ENCODE peak calls at places on chromosomes 11 and 22, in seven cellular contexts. G is stomach, N is heart left ventricle, B is esophagus squamous epithelium, Y is A549, U is adrenal gland, K is upper lobe of left lung. J is an unnamed sample.

GRCh38 chr11:117076941-117077659 is 21.1 kb downstream of the SIK3 start:
- DNase-seq in N (no peak), U (peak), G (no peak), K (no peak), B (no peak), Y (no peak), J (no peak)

GRCh38 chr11:118175031-118175531 is 1.4 kb downstream of the SCN2B start:
- DNase-seq in G (no peak), U (no peak), K (no peak), Y (no peak), B (no peak), N (no peak), J (no peak)

GRCh38 chr11:35077709-35078695 is 61.0 kb upstream of the CD44 start:
- DNase-seq in Y (peak), N (no peak), B (no peak), U (no peak), K (no peak), G (no peak), J (no peak)

GRCh38 chr11:110373061-110373702 is 56.6 kb upstream of the FDX1 start:
- DNase-seq in U (peak), B (no peak), G (no peak), Y (no peak), K (no peak), N (no peak), J (no peak)

GRCh38 chr11:12480401-12480800 is 103.0 kb downstream of the PARVA start:
- DNase-seq in N (no peak), Y (no peak), B (no peak), G (no peak), K (no peak), U (no peak), J (no peak)

GRCh38 chr11:64359712-64360402 is 895 bp downstream of the RPS6KA4 start:
- DNase-seq in B (no peak), U (no peak), N (no peak), Y (no peak), K (peak), G (peak), J (no peak)

GRCh38 chr22:19691721-19692341 is 22.5 kb upstream of the SEPTIN5 start:
- DNase-seq in U (no peak), G (no peak), B (no peak), N (no peak), K (no peak), Y (peak), J (no peak)

GRCh38 chr11:119015054-119015611 is 3.0 kb downstream of the RPS25 start:
- DNase-seq in G (no peak), K (no peak), B (no peak), N (no peak), Y (no peak), U (no peak), J (no peak)

GRCh38 chr11:121595717-121596156 is 143.0 kb upstream of the SORL1-AS1 start:
- DNase-seq in G (no peak), U (no peak), K (peak), Y (peak), B (no peak), N (no peak), J (peak)

GRCh38 chr11:8867856-8868705 is 42.9 kb upstream of the AKIP1 start:
- DNase-seq in Y (no peak), B (no peak), K (no peak), U (no peak), G (no peak), N (no peak), J (no peak)

GRCh38 chr11:114610984-114611944 is 15.7 kb upstream of the NXPE4 start:
- DNase-seq in K (no peak), G (no peak), Y (no peak), B (no peak), N (no peak), U (peak), J (no peak)

GRCh38 chr11:126879516-126879915 is 121.1 kb downstream of the KIRREL3 start:
- DNase-seq in B (no peak), U (no peak), K (no peak), G (no peak), N (no peak), Y (no peak), J (no peak)

GRCh38 chr11:103898577-103899336 is 137.7 kb upstream of the DDI1 start:
- DNase-seq in B (no peak), N (no peak), Y (no peak), G (no peak), U (no peak), K (no peak), J (no peak)

GRCh38 chr22:23386245-23386631 is 193.9 kb downstream of the IGLL1 start:
- DNase-seq in G (no peak), U (no peak), B (no peak), K (no peak), N (no peak), Y (no peak), J (no peak)

GRCh38 chr11:119251114-119251513 is 45.0 kb downstream of the CBL start:
- DNase-seq in K (no peak), N (no peak), Y (no peak), B (no peak), G (no peak), U (no peak), J (no peak)

GRCh38 chr11:62708423-62709261 is 1.2 kb downstream of the GNG3 start:
- DNase-seq in K (peak), G (peak), Y (no peak), U (no peak), N (no peak), B (no peak), J (peak)

GRCh38 chr22:25334091-25334490 is 114.7 kb downstream of the CRYBB2 start:
- DNase-seq in N (peak), K (no peak), B (no peak), G (peak), U (peak), Y (no peak), J (no peak)

GRCh38 chr11:1826552-1827094 is 8.2 kb upstream of the SYT8 start:
- DNase-seq in Y (peak), K (peak), U (peak), G (peak), B (no peak), N (no peak), J (peak)

GRCh38 chr22:17917490-17917983 is 106.8 kb downstream of the MICAL3 start:
- DNase-seq in G (no peak), U (no peak), B (no peak), K (no peak), Y (no peak), N (no peak), J (no peak)

GRCh38 chr22:48004936-48005335 is 1242.5 kb downstream of the TBC1D22A start:
- DNase-seq in Y (no peak), B (no peak), N (no peak), U (no peak), G (no peak), K (no peak), J (no peak)

GRCh38 chr22:49936018-49936972 is 17.9 kb downstream of the CRELD2 start:
- DNase-seq in U (peak), Y (no peak), G (peak), B (peak), K (peak), N (peak), J (peak)

GRCh38 chr11:73530109-73530508 is 67.8 kb downstream of the FAM168A start:
- DNase-seq in N (no peak), G (no peak), U (no peak), B (no peak), K (no peak), Y (no peak), J (no peak)

GRCh38 chr11:19988598-19988997 is 171.7 kb downstream of the DBX1 start:
- DNase-seq in N (no peak), K (peak), U (no peak), G (no peak), Y (no peak), B (no peak), J (peak)

GRCh38 chr22:43753718-43754117 is 58.4 kb downstream of the EFCAB6 start:
- DNase-seq in N (no peak), B (no peak), K (no peak), G (no peak), U (no peak), Y (no peak), J (no peak)

GRCh38 chr22:46050451-46050845 is 73.5 kb upstream of the WNT7B start:
- DNase-seq in G (no peak), N (no peak), B (no peak), K (peak), Y (no peak), U (peak), J (no peak)

GRCh38 chr22:36064358-36064757 is 35.7 kb upstream of the RBFOX2 start:
- DNase-seq in U (no peak), Y (no peak), B (no peak), N (no peak), G (no peak), K (no peak), J (no peak)

GRCh38 chr11:134361241-134361640 is 29.5 kb downstream of the GLB1L2 start:
- DNase-seq in N (no peak), Y (no peak), B (no peak), K (no peak), G (no peak), U (no peak), J (no peak)

GRCh38 chr11:29484548-29484947 is 532.3 kb downstream of the KCNA4 start:
- DNase-seq in U (no peak), G (no peak), Y (no peak), B (no peak), K (no peak), N (no peak), J (no peak)

GRCh38 chr22:22031183-22031560 is 48.6 kb upstream of the TOP3B start:
- DNase-seq in U (no peak), N (no peak), G (no peak), B (no peak), K (no peak), Y (no peak), J (no peak)

GRCh38 chr22:44347549-44347948 is 34.8 kb upstream of the SHISAL1 start:
- DNase-seq in U (no peak), Y (no peak), G (no peak), K (no peak), N (no peak), B (no peak), J (no peak)

GRCh38 chr11:131056036-131056435 is 139.8 kb upstream of the SNX19 start:
- DNase-seq in K (no peak), U (no peak), Y (no peak), G (no peak), B (no peak), N (no peak), J (no peak)

GRCh38 chr11:104333977-104334376 is 170.0 kb upstream of the PDGFD start:
- DNase-seq in U (peak), N (no peak), K (no peak), Y (no peak), G (no peak), B (no peak), J (no peak)

GRCh38 chr11:33778682-33779081 is 4.4 kb upstream of the FBXO3 start:
- DNase-seq in U (no peak), N (no peak), G (no peak), Y (no peak), B (no peak), K (no peak), J (no peak)

GRCh38 chr11:72758304-72758689 is 6.1 kb upstream of the ARAP1 start:
- DNase-seq in B (no peak), G (no peak), U (no peak), N (no peak), Y (no peak), K (no peak), J (no peak)

GRCh38 chr11:267491-267994 is 10.7 kb upstream of the NLRP6 start:
- DNase-seq in G (peak), N (peak), U (peak), K (peak), B (no peak), Y (peak), J (peak)

GRCh38 chr11:26335903-26336302 is 4.0 kb downstream of the ANO3 start:
- DNase-seq in G (no peak), B (no peak), Y (no peak), U (no peak), N (no peak), K (no peak), J (no peak)

GRCh38 chr11:28878025-28878424 is 769.8 kb downstream of the METTL15 start:
- DNase-seq in N (no peak), Y (no peak), B (no peak), K (no peak), U (no peak), G (no peak), J (no peak)

GRCh38 chr11:73126804-73127480 is 15.2 kb downstream of the FCHSD2 start:
- DNase-seq in G (no peak), U (no peak), Y (no peak), K (no peak), N (no peak), B (no peak), J (no peak)

GRCh38 chr11:123284454-123284853 is 89.4 kb upstream of the CLMP start:
- DNase-seq in B (no peak), Y (no peak), K (no peak), N (no peak), G (no peak), U (no peak), J (no peak)

GRCh38 chr11:47093541-47093940 is 83.1 kb downstream of the ARFGAP2 start:
- DNase-seq in N (no peak), Y (no peak), K (no peak), B (no peak), U (no peak), G (no peak), J (no peak)
- TF ChIP-seq CTCF in N (no peak), Y (no peak), K (no peak), B (no peak), U (no peak), G (no peak), J (no peak)

GRCh38 chr11:69464621-69464960 is 16.9 kb upstream of the LINC01488 start:
- DNase-seq in K (no peak), U (no peak), G (no peak), B (no peak), N (peak), Y (no peak), J (no peak)
- TF ChIP-seq POLR2A in K (no peak), U (no peak), G (no peak), B (no peak), N (no peak), Y (no peak), J (no peak)

GRCh38 chr22:39469681-39470461 is 13.1 kb downstream of the MGAT3 start:
- DNase-seq in G (no peak), Y (no peak), B (no peak), N (no peak), U (no peak), K (no peak), J (no peak)

GRCh38 chr22:39473856-39474255 is 17.0 kb downstream of the MGAT3 start:
- DNase-seq in U (no peak), K (no peak), N (no peak), Y (no peak), B (no peak), G (no peak), J (no peak)

GRCh38 chr22:39472570-39473556 is 16.1 kb downstream of the MGAT3 start:
- DNase-seq in K (peak), G (peak), U (no peak), N (no peak), Y (no peak), B (no peak), J (no peak)

GRCh38 chr22:39470462-39471335 is 13.9 kb downstream of the MGAT3 start:
- DNase-seq in B (no peak), U (no peak), N (no peak), Y (no peak), G (no peak), K (no peak), J (no peak)

DNA sequence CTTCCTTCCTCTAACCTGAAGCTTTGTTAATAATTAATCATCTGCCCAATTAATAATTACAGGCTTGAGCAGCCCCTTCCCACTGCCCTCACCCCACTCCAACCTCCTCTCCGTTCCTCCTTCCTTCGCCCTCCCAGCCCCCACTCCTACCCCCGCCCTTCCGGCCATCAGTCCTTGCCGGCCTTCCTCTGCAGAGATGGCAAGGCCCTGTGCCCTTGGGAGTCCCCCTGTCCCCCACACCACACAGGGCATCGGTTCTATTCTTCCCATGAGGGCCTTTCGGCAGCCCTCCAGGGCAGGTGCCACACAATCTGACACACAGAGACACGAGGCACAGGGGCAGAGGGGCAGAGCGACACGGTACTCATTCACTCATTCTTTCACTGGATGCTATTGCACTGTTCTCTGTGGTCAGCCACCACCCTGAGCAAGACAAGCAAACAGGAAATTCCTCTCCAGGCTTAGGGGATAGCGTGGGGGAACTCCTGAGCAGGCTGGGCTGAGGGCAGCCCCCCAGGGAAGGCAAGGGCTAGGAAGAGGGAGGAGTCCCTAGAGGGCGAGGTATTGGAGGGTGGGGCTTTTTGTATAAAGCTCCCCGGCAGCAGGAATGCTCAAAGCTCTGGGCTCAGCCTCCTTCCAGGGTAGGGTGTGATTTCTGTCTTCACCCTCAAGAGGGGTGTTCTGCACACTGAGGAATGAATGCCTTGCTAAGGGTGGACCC is 14.8 kb downstream of the MGAT3 start:
- DNase-seq in U (no peak), K (peak), N (no peak), G (no peak), B (no peak), Y (no peak), J (no peak)
- H3K4me3 ChIP-seq in U (no peak), K (no peak), N (no peak), G (no peak), B (no peak), Y (no peak), J (no peak)

GRCh38 chr11:86636275-86636674 is 36.1 kb downstream of the ME3 start:
- DNase-seq in G (no peak), N (no peak), U (no peak), Y (no peak), K (no peak), B (no peak), J (no peak)

GRCh38 chr11:86629070-86629706 is 43.2 kb downstream of the ME3 start:
- DNase-seq in K (no peak), U (peak), N (no peak), Y (no peak), B (no peak), G (no peak), J (no peak)

GRCh38 chr11:86637976-86638375 is 34.4 kb downstream of the ME3 start:
- DNase-seq in K (no peak), G (no peak), N (no peak), U (no peak), Y (no peak), B (no peak), J (no peak)

GRCh38 chr11:86627776-86628455 is 44.5 kb downstream of the ME3 start:
- DNase-seq in B (no peak), K (no peak), Y (no peak), N (peak), G (no peak), U (no peak), J (no peak)

GRCh38 chr11:86632499-86633269 is 39.7 kb downstream of the ME3 start:
- DNase-seq in G (no peak), Y (peak), B (no peak), N (peak), U (peak), K (no peak), J (no peak)
- TF ChIP-seq CTCF in G (no peak), Y (peak), B (no peak), N (peak), U (peak), K (no peak), J (no peak)

GRCh38 chr11:79006854-79007253 is 432.2 kb upstream of the NARS2 start:
- DNase-seq in U (no peak), B (no peak), K (no peak), N (no peak), Y (no peak), G (no peak), J (no peak)

GRCh38 chr11:79013509-79013908 is 427.3 kb downstream of the TENM4 start:
- DNase-seq in N (no peak), Y (no peak), B (no peak), U (no peak), K (peak), G (no peak), J (no peak)

GRCh38 chr11:79007811-79008294 is 433.0 kb downstream of the TENM4 start:
- DNase-seq in B (no peak), K (no peak), N (no peak), G (no peak), Y (no peak), U (no peak), J (no peak)

GRCh38 chr11:79011357-79011756 is 429.5 kb downstream of the TENM4 start:
- DNase-seq in G (no peak), K (no peak), B (no peak), U (no peak), Y (no peak), N (no peak), J (no peak)
- TF ChIP-seq POLR2A in G (no peak), K (no peak), B (no peak), U (no peak), Y (no peak), N (no peak), J (no peak)

GRCh38 chr11:75107187-75107586 is 10.5 kb upstream of the OR2AT4 start:
- DNase-seq in K (no peak), B (no peak), N (no peak), G (no peak), U (peak), Y (no peak), J (no peak)
- H3K4me3 ChIP-seq in K (no peak), B (no peak), N (no peak), G (no peak), U (no peak), Y (no peak), J (no peak)

J was measured in lower leg skin.